ENCODE peak calls at places on chromosome 11, in seven cellular contexts. D is neuronal stem cell, P is PC-3, A is fibroblast of lung, M is GM23338, Z is mammary epithelial cell, O is keratinocyte. I is an unnamed sample. For H3K36me3, the result is how much of the 10 kb centered on the place peaks cover.

GRCh38 chr11:105823495-105824033 is 198.5 kb downstream of the MSANTD4 start:
- DNase-seq in M (no peak), O (no peak), P (no peak), D (no peak), Z (no peak), A (peak), I (no peak)

GRCh38 chr11:45930951-45931563 is 8.6 kb downstream of the LARGE2 start:
- DNase-seq in A (no peak), D (no peak), M (no peak), Z (peak), O (peak), P (no peak), I (no peak)

GRCh38 chr11:120089036-120090001 is 48.6 kb downstream of the TRIM29 start:
- DNase-seq in Z (no peak), A (no peak), O (no peak), M (no peak), P (no peak), D (no peak), I (no peak)

GRCh38 chr11:131465746-131466145 is 95.3 kb downstream of the NTM start:
- DNase-seq in A (no peak), P (no peak), O (no peak), D (peak), M (peak), Z (no peak), I (no peak)

GRCh38 chr11:102555091-102555490 is 24.5 kb upstream of the MMP7 start:
- DNase-seq in A (no peak), M (no peak), Z (no peak), P (no peak), O (no peak), D (no peak), I (no peak)

GRCh38 chr11:4531666-4532065 is 13.3 kb upstream of the OR52M1 start:
- DNase-seq in Z (no peak), A (no peak), O (no peak), D (no peak), P (no peak), M (peak), I (no peak)

GRCh38 chr11:495537-495931 is 11.5 kb downstream of the RNH1 start:
- DNase-seq in O (no peak), M (no peak), P (no peak), A (no peak), D (no peak), Z (no peak), I (no peak)

GRCh38 chr11:121591405-121592033 is 138.8 kb upstream of the SORL1-AS1 start:
- DNase-seq in A (peak), P (peak), M (peak), D (peak), Z (peak), O (peak), I (peak)

GRCh38 chr11:128189823-128190222 is 397.5 kb downstream of the ETS1 start:
- DNase-seq in A (no peak), D (no peak), O (no peak), P (no peak), Z (no peak), M (no peak), I (no peak)

GRCh38 chr11:28760676-28761390 is 652.6 kb downstream of the METTL15 start:
- DNase-seq in P (peak), Z (peak), M (no peak), D (no peak), A (peak), O (no peak), I (peak)

GRCh38 chr11:2440646-2441045 is 3.7 kb downstream of the TRPM5 start:
- DNase-seq in A (no peak), Z (no peak), D (no peak), P (no peak), M (no peak), O (no peak), I (no peak)

GRCh38 chr11:116162541-116163230 is 610.1 kb downstream of the BUD13 start:
- DNase-seq in D (peak), O (no peak), M (peak), A (peak), P (no peak), Z (no peak), I (no peak)

GRCh38 chr11:134504146-134504905 is 92.3 kb upstream of the B3GAT1 start:
- DNase-seq in Z (no peak), M (no peak), O (no peak), A (no peak), D (no peak), P (no peak), I (no peak)

GRCh38 chr11:95074806-95075563 is 8.3 kb downstream of the SRSF8 start:
- DNase-seq in Z (no peak), O (no peak), M (no peak), P (peak), D (no peak), A (no peak), I (peak)

GRCh38 chr11:131688056-131688693 is 317.8 kb downstream of the NTM start:
- DNase-seq in A (peak), O (no peak), D (peak), P (peak), Z (peak), M (peak), I (no peak)

DNA sequence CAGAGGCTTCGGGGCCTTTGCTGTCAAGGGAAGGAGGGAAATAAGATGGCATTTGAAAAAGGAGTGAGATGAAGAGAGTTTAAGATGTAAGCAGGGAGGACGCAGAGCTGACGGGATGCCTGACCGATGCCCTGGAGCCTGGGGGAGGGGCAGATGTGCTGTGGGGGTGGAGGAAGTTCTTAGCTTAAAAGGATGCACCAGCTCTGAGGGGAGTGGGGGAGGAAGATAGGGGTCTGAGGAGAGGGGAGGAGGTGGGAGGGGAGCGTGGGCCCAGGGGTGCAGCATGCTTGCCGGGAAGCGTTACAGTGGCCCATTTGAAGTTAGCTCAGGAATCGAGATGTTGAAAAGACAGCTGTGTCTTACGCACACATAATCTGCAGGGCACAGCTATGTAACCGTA is 56.3 kb downstream of the RPS6KA4 start:
- DNase-seq in O (no peak), M (peak), A (no peak), P (no peak), D (no peak), Z (no peak), I (no peak)
- H2AFZ ChIP-seq in O (no peak), M (peak), A (no peak), P (no peak), D (peak), Z (no peak), I (no peak)

GRCh38 chr11:15587059-15587458 is 472.3 kb downstream of the INSC start:
- DNase-seq in O (no peak), Z (no peak), P (no peak), M (no peak), D (no peak), A (no peak), I (no peak)
- H3K36me3 ChIP-seq in O (under half), Z (under half), P (under half), M (under half), D (under half), A (under half), I (under half)

GRCh38 chr11:12102588-12103410 is 7.6 kb upstream of the MICAL2 start:
- DNase-seq in Z (no peak), O (no peak), A (no peak), M (peak), D (no peak), P (peak), I (no peak)

GRCh38 chr11:12103411-12104225 is 6.8 kb upstream of the MICAL2 start:
- DNase-seq in O (no peak), D (no peak), P (no peak), M (no peak), Z (no peak), A (no peak), I (no peak)

GRCh38 chr11:12106101-12106500 is 4.3 kb upstream of the MICAL2 start:
- DNase-seq in A (no peak), M (no peak), Z (no peak), D (no peak), O (no peak), P (no peak), I (no peak)

GRCh38 chr11:12106501-12106900 is 3.9 kb upstream of the MICAL2 start:
- DNase-seq in O (no peak), A (no peak), P (no peak), Z (no peak), M (no peak), D (no peak), I (no peak)

GRCh38 chr11:12105471-12105870 is 4.9 kb upstream of the MICAL2 start:
- DNase-seq in M (no peak), Z (no peak), P (no peak), A (no peak), O (no peak), D (no peak), I (no peak)
- H3K27ac ChIP-seq in M (no peak), Z (no peak), P (no peak), A (no peak), O (no peak), D (no peak), I (no peak)

GRCh38 chr11:92829671-92830070 is 139.8 kb upstream of the MTNR1B start:
- DNase-seq in M (no peak), D (no peak), A (no peak), O (no peak), Z (no peak), P (no peak), I (no peak)
- H2AFZ ChIP-seq in M (no peak), D (no peak), A (no peak), O (no peak), Z (no peak), P (no peak), I (no peak)

DNA sequence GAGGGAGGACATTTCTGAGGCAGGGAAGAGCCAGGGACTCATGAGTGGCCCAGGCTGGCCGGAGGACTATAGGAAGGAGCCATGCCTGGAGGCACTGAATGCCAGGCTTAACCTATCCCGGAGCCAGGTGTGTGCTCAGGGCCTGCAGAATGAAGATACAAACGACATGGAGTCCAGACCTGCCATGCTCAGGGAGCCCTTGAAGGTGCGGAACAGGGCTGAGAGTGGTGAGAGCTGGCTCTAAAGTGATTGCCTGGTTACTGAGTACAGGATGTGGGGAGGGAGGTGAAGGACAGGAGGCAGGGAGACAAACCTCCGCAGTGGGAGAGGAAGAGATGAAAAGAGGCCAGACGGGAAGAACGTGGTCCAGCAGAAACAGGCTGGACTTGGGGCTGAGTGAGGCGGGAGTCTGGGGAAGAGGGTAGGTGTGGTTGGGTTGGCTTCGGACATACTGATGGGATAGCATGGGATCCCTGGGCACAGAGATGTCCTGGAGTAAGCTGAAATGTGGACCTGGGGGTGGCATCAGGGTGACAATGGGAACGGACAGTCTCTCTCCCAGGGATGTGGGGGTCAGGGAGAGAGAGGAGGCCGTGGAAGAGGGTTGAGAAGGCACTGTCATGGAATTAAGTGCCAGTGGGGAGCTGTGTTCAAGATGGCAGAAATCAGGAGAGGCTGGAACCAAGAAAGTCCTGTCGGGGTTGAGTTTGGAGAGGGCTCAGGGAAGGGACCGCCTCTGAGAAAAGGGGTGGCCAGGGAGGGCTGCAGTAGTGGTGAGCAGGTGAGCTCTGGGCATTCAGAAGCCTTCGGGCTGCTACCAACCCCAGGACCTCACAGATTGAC is 1.5 kb upstream of the ANKRD13D start:
- DNase-seq in M (no peak), A (no peak), O (no peak), D (no peak), Z (no peak), P (no peak), I (no peak)
- H3K36me3 ChIP-seq in M (under half), A (under half), O (under half), D (under half), Z (under half), P (under half), I (under half)

GRCh38 chr11:10605941-10606381 is 37.5 kb upstream of the LYVE1 start:
- DNase-seq in M (peak), Z (no peak), O (no peak), P (no peak), D (no peak), A (peak), I (no peak)

GRCh38 chr11:10602945-10603344 is 34.5 kb upstream of the LYVE1 start:
- DNase-seq in D (no peak), M (no peak), P (no peak), A (no peak), O (no peak), Z (no peak), I (no peak)

GRCh38 chr11:10602366-10602765 is 33.9 kb upstream of the LYVE1 start:
- DNase-seq in A (no peak), P (no peak), M (no peak), D (no peak), Z (no peak), O (no peak), I (no peak)

GRCh38 chr11:10603721-10604297 is 35.3 kb upstream of the LYVE1 start:
- DNase-seq in O (no peak), A (no peak), Z (no peak), M (no peak), P (no peak), D (no peak), I (no peak)

DNA sequence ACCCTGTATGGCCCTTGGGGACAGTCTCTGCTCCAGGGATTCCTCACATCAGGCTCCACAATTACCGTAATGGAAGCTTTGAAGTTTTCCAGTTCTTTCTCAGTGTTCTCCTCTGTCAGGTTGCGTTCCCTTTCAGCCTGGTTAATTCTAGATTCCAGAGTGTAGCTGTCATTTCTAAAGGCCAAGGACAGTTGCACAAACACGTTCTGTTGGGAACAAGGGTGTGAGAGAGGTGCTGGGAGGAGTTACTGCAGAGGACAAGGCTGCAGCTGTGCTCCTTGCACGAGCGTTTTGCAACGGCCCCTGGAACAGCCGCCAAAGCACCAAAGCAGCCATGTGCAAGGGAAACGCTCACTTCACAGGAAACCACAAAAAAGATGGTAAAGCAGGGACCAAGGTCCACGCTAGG is 35.9 kb upstream of the LYVE1 start:
- DNase-seq in O (no peak), Z (peak), P (no peak), D (no peak), A (no peak), M (no peak), I (no peak)
- H3K27ac ChIP-seq in O (peak), Z (no peak), P (no peak), D (no peak), A (no peak), M (no peak), I (no peak)

DNA sequence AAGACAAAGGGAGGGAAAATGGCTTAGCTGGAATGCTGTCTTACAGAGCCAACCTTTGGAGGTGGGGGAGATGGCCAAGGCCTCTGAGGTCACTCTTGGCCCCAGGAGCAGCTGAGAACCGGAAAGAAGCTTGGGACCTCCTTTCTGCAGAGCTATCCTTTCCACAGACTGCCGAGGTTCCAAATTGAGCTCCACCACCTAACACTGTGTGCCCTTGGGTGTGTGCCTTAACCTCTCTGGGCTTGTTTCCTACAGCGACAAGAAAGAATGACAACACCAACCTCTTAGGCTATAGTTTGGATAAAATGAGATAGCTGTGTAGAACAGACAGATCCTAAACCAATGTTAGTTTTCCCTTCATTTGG is 23.2 kb downstream of the RTN4RL2 start:
- DNase-seq in Z (no peak), D (no peak), P (no peak), M (no peak), O (no peak), A (no peak), I (no peak)
- H2AFZ ChIP-seq in Z (no peak), D (peak), P (peak), M (no peak), O (no peak), A (no peak), I (no peak)

DNA sequence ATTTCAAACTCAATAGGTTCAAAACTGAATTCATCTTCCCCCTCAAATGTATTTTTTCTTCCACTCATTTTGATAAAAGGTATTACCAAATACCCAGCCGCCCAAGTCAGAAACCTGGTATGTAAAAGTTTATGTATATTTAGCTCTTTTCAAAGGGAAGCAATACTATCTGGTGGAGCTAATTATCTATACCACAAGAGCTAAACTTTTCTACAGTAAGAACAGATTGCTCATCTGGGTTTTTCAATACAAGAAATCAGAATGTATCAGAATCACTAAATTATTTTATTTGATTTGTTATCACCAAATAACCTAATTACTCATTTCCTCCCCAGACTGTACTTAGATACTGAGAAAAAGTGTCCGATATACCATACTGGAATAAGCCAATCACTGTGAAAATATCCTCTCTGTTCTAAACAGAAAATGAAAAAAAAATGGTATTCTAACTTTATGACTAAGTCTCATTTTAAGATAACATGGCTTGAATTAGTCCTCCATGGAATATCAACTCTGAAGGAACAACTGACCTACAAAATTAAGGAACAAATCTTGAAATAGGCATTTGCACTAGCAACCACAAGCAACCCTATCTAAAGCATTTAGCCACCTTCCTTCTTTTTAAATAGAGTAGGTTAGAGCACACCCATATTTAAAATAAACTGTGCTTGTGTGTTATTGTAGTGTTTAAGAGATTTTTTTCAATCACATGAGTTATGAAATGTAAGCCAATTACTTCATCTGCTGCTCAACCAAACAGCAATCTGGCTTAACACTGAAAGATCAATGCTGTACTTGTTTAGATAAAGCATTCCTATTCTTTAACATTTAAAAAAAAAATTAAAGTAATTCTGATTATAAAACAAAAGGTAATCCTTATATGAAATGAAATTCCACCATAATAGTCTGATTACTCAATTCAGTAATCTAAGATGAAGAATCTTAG is 34.9 kb downstream of the RDX start:
- DNase-seq in M (no peak), Z (no peak), D (no peak), O (no peak), A (peak), P (no peak), I (no peak)
- H3K36me3 ChIP-seq in M (under half), Z (under half), D (under half), O (under half), A (under half), P (under half), I (half or more)

I was measured in PC-9.